ENCODE peak calls at places on chromosomes 13 and 19, in five cellular contexts. R is gastrocnemius medialis, U is heart left ventricle, L is A549, K is thoracic aorta. I is an unnamed sample.
A peak's percentile ranks its signal among the peaks of the same experiment; 100 is the strongest.

GRCh38 chr19:7595466-7596133 is at the start of gene CAMSAP3:
- DNase-seq in U (no peak), L (no peak), R (no peak), K (no peak), I (no peak)

GRCh38 chr19:33275559-33275932 is 26.8 kb downstream of the CEBPA start:
- DNase-seq in L (no peak), U (no peak), R (no peak), K (no peak), I (no peak)

GRCh38 chr19:2150794-2151338 is 500 bp downstream of the AP3D1 start:
- DNase-seq in U (no peak), R (no peak), L (no peak), K (no peak), I (no peak)

GRCh38 chr13:32142956-32143375 is 111.4 kb downstream of the FRY start:
- DNase-seq in U (no peak), R (no peak), K (no peak), L (peak; percentile 10), I (no peak)

GRCh38 chr19:47122359-47123335 is 8.0 kb upstream of the SAE1 start:
- DNase-seq in L (peak; percentile 66), U (no peak), R (no peak), K (no peak), I (no peak)

GRCh38 chr13:49452725-49453457 is 8.8 kb downstream of the SETDB2 start:
- DNase-seq in L (no peak), U (no peak), K (no peak), R (no peak), I (no peak)

GRCh38 chr13:76886005-76886291 is 257 bp downstream of the KCTD12 start:
- DNase-seq in L (no peak), K (no peak), U (no peak), R (no peak), I (no peak)

GRCh38 chr13:111610879-111611278 is 290.4 kb downstream of the TEX29 start:
- DNase-seq in L (no peak), K (no peak), U (no peak), R (no peak), I (no peak)

GRCh38 chr19:16779539-16780163 is 49.5 kb upstream of the SIN3B start:
- DNase-seq in L (no peak), U (no peak), K (no peak), R (no peak), I (no peak)

GRCh38 chr13:30418075-30418715 is 4.1 kb upstream of the UBE2L5 start:
- DNase-seq in U (no peak), K (no peak), R (no peak), L (no peak), I (no peak)

GRCh38 chr19:2089001-2089711 is 7.0 kb downstream of the MOB3A start:
- DNase-seq in U (no peak), K (no peak), R (no peak), L (no peak), I (no peak)

GRCh38 chr13:91284335-91284734 is 63.2 kb upstream of the MIR17HG start:
- DNase-seq in L (no peak), K (no peak), U (no peak), R (no peak), I (no peak)

GRCh38 chr19:40799558-40800338 is 757 bp downstream of the EGLN2 start:
- DNase-seq in L (no peak), K (no peak), U (peak; percentile 86), R (peak; percentile 42), I (no peak)

GRCh38 chr13:114096811-114097503 is 35.5 kb downstream of the RASA3 start:
- DNase-seq in L (no peak), R (peak; percentile 10), U (no peak), K (no peak), I (peak; percentile 54)

GRCh38 chr19:31461814-31462539 is 112.7 kb upstream of the TSHZ3 start:
- DNase-seq in U (no peak), L (no peak), R (no peak), K (no peak), I (no peak)

GRCh38 chr13:52798770-52799430 is 49.5 kb downstream of the PCDH8 start:
- DNase-seq in K (no peak), U (no peak), L (no peak), R (no peak), I (no peak)

GRCh38 chr13:36904219-36904618 is 15.8 kb downstream of the SMAD9 start:
- DNase-seq in L (no peak), R (no peak), K (no peak), U (no peak), I (no peak)

GRCh38 chr19:53195265-53195879 is 2.2 kb upstream of the ZNF665 start:
- DNase-seq in L (peak; percentile 67), K (peak; percentile 28), R (peak; percentile 39), U (peak; percentile 75), I (peak; percentile 85)

GRCh38 chr19:45637890-45638667 is 1.1 kb downstream of the EML2 start:
- DNase-seq in U (no peak), L (peak; percentile 62), K (no peak), R (no peak), I (no peak)

GRCh38 chr19:38394488-38394887 is 6.0 kb downstream of the SPRED3 start:
- DNase-seq in L (no peak), U (no peak), R (no peak), K (no peak), I (no peak)

GRCh38 chr19:8034178-8034525 is 18.4 kb upstream of the CCL25 start:
- DNase-seq in L (no peak), R (no peak), K (no peak), U (no peak), I (no peak)

GRCh38 chr19:31220540-31220939 is 128.7 kb downstream of the TSHZ3 start:
- DNase-seq in K (no peak), R (no peak), U (no peak), L (peak; percentile 42), I (no peak)

GRCh38 chr19:39599116-39599515 is 3.2 kb upstream of the LGALS13 start:
- DNase-seq in L (peak; percentile 26), K (no peak), U (no peak), R (no peak), I (no peak)

GRCh38 chr13:34247596-34247995 is 429.6 kb downstream of the RFC3 start:
- DNase-seq in U (no peak), K (no peak), R (no peak), L (no peak), I (no peak)

GRCh38 chr13:107348471-107348870 is 780.5 kb upstream of the ARGLU1 start:
- DNase-seq in K (no peak), R (no peak), L (no peak), U (no peak), I (no peak)

GRCh38 chr19:5680083-5680436 is 256 bp downstream of the MICOS13 start:
- DNase-seq in R (peak; percentile 46), U (no peak), K (no peak), L (no peak), I (no peak)

GRCh38 chr13:48562296-48563066 is 29.6 kb upstream of the RCBTB2 start:
- DNase-seq in R (no peak), U (no peak), K (no peak), L (no peak), I (no peak)

GRCh38 chr13:49996951-49997895 is at the start of gene TRIM13:
- DNase-seq in L (peak; percentile 87), K (peak; percentile 65), R (peak; percentile 91), U (peak; percentile 89), I (peak; percentile 91)

GRCh38 chr13:41621716-41622508 is 164.6 kb downstream of the RGCC start:
- DNase-seq in L (no peak), R (no peak), K (no peak), U (no peak), I (no peak)

GRCh38 chr19:41019346-41019745 is 28.3 kb downstream of the CYP2B6 start:
- DNase-seq in U (no peak), L (no peak), R (no peak), K (no peak), I (no peak)

GRCh38 chr19:3975144-3975543 is 4.2 kb upstream of the DAPK3 start:
- DNase-seq in L (no peak), K (no peak), U (no peak), R (peak; percentile 33), I (no peak)

GRCh38 chr13:44853641-44854040 is 135.6 kb downstream of the NUFIP1 start:
- DNase-seq in L (peak; percentile 71), K (no peak), R (no peak), U (no peak), I (peak; percentile 16)

GRCh38 chr13:24671367-24672117 is 8.7 kb upstream of the ATP12A start:
- DNase-seq in L (peak; percentile 67), K (no peak), R (no peak), U (no peak), I (peak; percentile 69)

GRCh38 chr13:36347826-36348225 is 1.6 kb upstream of the SPART start:
- DNase-seq in R (no peak), K (no peak), L (no peak), U (no peak), I (no peak)

GRCh38 chr13:93230466-93230865 is 3.9 kb downstream of the GPC6 start:
- DNase-seq in K (no peak), L (no peak), U (no peak), R (no peak), I (no peak)
- H3K4me1 ChIP-seq in K (peaks cover 37% of the 10 kb centered on the region), L (peaks cover 30% of the 10 kb centered on the region), U (peaks cover 3% of the 10 kb centered on the region), R (peaks cover 16% of the 10 kb centered on the region), I (peaks cover 12% of the 10 kb centered on the region)

GRCh38 chr13:21677075-21677628 is 6.3 kb downstream of the FGF9 start:
- DNase-seq in K (no peak), R (no peak), L (no peak), U (no peak), I (no peak)
- H3K4me3 ChIP-seq in K (no peak overlapping the region), R (no peak overlapping the region), L (no peak overlapping the region), U (no peak overlapping the region), I (no peak overlapping the region)

DNA sequence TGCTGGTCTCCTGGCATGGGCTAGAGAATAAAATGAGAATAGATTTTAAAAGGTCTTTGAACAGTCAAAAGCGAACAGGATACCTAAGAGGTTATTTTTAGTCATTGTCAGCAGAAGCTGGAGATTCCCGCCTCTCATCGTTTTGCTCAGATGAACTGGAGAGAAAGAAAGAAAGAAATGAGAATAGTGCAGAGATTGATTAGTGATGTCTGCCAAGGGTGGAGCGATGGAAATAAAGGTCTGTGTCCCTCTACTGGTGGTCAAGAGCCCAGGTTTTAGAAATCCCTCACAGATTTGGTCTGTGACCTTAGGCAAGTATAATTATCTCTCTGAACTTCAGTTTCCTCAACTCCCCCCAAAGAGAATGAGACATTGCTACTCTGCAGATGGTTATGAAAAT is 5.4 kb downstream of the NCAN start:
- DNase-seq in R (no peak), U (no peak), K (no peak), L (peak; percentile 78), I (no peak)
- TF ChIP-seq CTCF in R (no peak), U (no peak), K (no peak), L (no peak), I (no peak)

DNA sequence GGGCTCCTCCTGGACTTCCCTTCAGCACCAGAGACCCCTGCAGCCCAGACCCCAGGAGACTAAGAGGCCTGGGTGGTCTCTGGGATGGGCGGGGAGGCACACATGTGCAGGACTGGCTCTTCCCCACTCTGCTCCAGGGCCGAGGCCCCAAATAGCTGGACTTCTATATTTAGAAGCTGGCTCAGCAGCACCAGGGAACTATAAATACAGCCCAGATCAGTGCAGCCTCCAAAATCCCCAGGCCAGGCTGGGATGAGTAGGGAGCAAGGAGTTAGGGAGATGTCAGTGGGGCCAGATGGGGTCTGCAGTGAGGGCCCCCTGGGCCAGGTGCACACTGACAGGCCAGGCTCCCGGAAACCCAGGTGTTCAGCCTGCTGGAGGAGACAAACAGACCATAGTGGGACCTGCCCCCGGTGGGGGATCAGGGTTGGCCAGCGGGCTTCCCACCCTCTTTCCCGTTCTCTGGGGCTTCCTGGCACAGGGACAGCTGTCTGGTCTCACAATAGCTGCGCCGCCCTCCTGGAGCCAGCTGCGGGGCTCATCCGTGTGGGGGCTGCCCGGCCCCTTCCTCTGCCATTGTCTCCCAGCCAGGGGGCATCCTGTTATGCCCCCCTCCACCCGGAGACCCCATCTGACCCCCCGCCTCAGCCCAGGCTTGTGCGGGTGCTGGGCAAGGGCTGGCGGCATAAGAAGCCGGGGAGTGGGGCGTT is 5.5 kb upstream of the ADGRE5 start:
- DNase-seq in U (peak; percentile 72), R (peak; percentile 85), L (no peak), K (no peak), I (peak; percentile 66)
- H3K4me1 ChIP-seq in U (peaks cover 35% of the 10 kb centered on the region), R (peaks cover 20% of the 10 kb centered on the region), L (peaks cover 4% of the 10 kb centered on the region), K (peaks cover 58% of the 10 kb centered on the region), I (peaks cover 41% of the 10 kb centered on the region)

I was measured in right atrium auricular region.